ENCODE peak calls at places on chromosomes 11 and 22, in ten cellular contexts. N is HTR-8/SVneo; A is stimulated activated CD8-positive, alpha-beta memory T cell treated with anti-CD3 and anti-CD28 coated beads, Interleukin-15, amount 100 ng/mL, for 4 hours; F is cardiac septum; T is stimulated activated CD4-positive, alpha-beta T cell treated with anti-CD3 and anti-CD28 coated beads, Interleukin-1b, Interleukin-23, amount 100 ng/mL, for 1 hour; Q is T follicular helper cell; O is activated CD8-positive, alpha-beta T cell treated with anti-CD3 and anti-CD28 coated beads, Interleukin-2, amount 10 ng/mL, durations not matched to agents 7 days and 5 days; P is HEK293T; D is anterior cingulate cortex; U is hepatocyte. B is an unnamed sample.

GRCh38 chr11:85988780-85989179 is 80.1 kb downstream of the PICALM start:
- DNase-seq in T (no peak), Q (no peak), O (no peak), P (no peak), D (no peak), N (no peak), A (no peak), F (no peak), U (no peak), B (no peak)

GRCh38 chr22:28395920-28396447 is 283.7 kb downstream of the TTC28 start:
- DNase-seq in N (no peak), A (no peak), T (no peak), D (no peak), O (no peak), U (no peak), Q (no peak), P (no peak), F (no peak), B (no peak)

GRCh38 chr22:37284807-37285355 is 2.6 kb downstream of the CYTH4 start:
- DNase-seq in F (peak), U (no peak), D (peak), T (no peak), Q (peak), O (peak), N (no peak), A (no peak), P (no peak), B (no peak)

GRCh38 chr11:128689586-128689945 is 4.3 kb upstream of the FLI1 start:
- DNase-seq in F (no peak), P (no peak), U (no peak), D (no peak), Q (no peak), A (no peak), O (no peak), N (no peak), T (no peak), B (no peak)

GRCh38 chr11:465896-466538 is 15.9 kb downstream of the PTDSS2 start:
- DNase-seq in P (no peak), O (no peak), U (no peak), N (no peak), A (no peak), F (no peak), Q (no peak), D (no peak), T (no peak), B (no peak)

GRCh38 chr22:37088108-37088605 is 21.4 kb downstream of the TMPRSS6 start:
- DNase-seq in U (peak), O (no peak), F (no peak), T (no peak), P (no peak), A (no peak), Q (no peak), N (no peak), D (no peak), B (no peak)

GRCh38 chr11:7858001-7858400 is 61.3 kb upstream of the OR5P2 start:
- DNase-seq in P (no peak), N (no peak), D (no peak), Q (no peak), U (no peak), O (no peak), A (no peak), T (no peak), F (no peak), B (no peak)

GRCh38 chr22:50014655-50015401 is 2.3 kb upstream of the IL17REL start:
- DNase-seq in U (peak), F (peak), D (no peak), N (no peak), A (no peak), T (no peak), P (no peak), O (no peak), Q (no peak), B (no peak)

GRCh38 chr11:96049426-96049825 is 125.5 kb upstream of the MTMR2 start:
- DNase-seq in U (no peak), P (no peak), Q (no peak), D (no peak), T (no peak), A (no peak), O (no peak), F (no peak), N (no peak), B (no peak)

GRCh38 chr11:105219269-105219668 is 79.7 kb upstream of the CARD18 start:
- DNase-seq in O (no peak), D (no peak), P (peak), N (no peak), F (no peak), T (no peak), A (no peak), U (no peak), Q (no peak), B (no peak)

GRCh38 chr11:13962562-13963168 is at the start of gene SPON1:
- DNase-seq in P (peak), D (peak), O (peak), U (peak), N (no peak), A (peak), Q (peak), F (peak), T (no peak), B (no peak)

GRCh38 chr11:44823920-44824704 is 97.3 kb downstream of the TSPAN18 start:
- DNase-seq in U (no peak), Q (no peak), P (no peak), O (no peak), N (no peak), T (no peak), A (no peak), F (no peak), D (no peak), B (no peak)

GRCh38 chr11:130413383-130414106 is 14.9 kb downstream of the ADAMTS8 start:
- DNase-seq in U (no peak), D (no peak), O (no peak), F (no peak), N (peak), P (no peak), T (no peak), A (no peak), Q (no peak), B (no peak)

GRCh38 chr11:70661763-70662501 is 263.6 kb downstream of the CTTN start:
- DNase-seq in Q (no peak), N (peak), A (no peak), T (no peak), U (no peak), F (no peak), D (no peak), O (no peak), P (no peak), B (no peak)

GRCh38 chr11:8138526-8138925 is 30.3 kb downstream of the RIC3 start:
- DNase-seq in U (no peak), O (no peak), T (no peak), Q (no peak), A (no peak), N (no peak), D (no peak), F (no peak), P (no peak), B (no peak)

GRCh38 chr22:24803064-24803542 is 2.9 kb upstream of the SGSM1 start:
- DNase-seq in F (no peak), A (no peak), U (peak), N (peak), O (peak), D (no peak), P (peak), Q (peak), T (peak), B (no peak)

GRCh38 chr11:121524233-121524631 is 71.5 kb upstream of the SORL1-AS1 start:
- DNase-seq in T (no peak), O (no peak), N (no peak), A (no peak), U (no peak), D (peak), F (no peak), Q (no peak), P (no peak), B (no peak)

GRCh38 chr11:43969543-43969942 is 27.1 kb downstream of the C11orf96 start:
- DNase-seq in P (no peak), D (no peak), Q (no peak), T (no peak), F (no peak), U (no peak), O (no peak), A (no peak), N (no peak), B (no peak)

GRCh38 chr11:118002541-118003019 is 16.4 kb downstream of the IL10RA start:
- DNase-seq in D (no peak), U (peak), N (no peak), Q (no peak), A (no peak), O (peak), T (no peak), F (no peak), P (no peak), B (no peak)

GRCh38 chr11:37597776-37598175 is 999.7 kb upstream of the RAG2 start:
- DNase-seq in Q (no peak), P (no peak), O (no peak), N (no peak), F (no peak), T (no peak), U (no peak), A (no peak), D (no peak), B (no peak)

GRCh38 chr11:64862914-64863313 is 15.5 kb downstream of the EHD1 start:
- DNase-seq in D (no peak), A (no peak), T (no peak), U (no peak), N (no peak), F (no peak), Q (no peak), P (no peak), O (no peak), B (no peak)

GRCh38 chr11:120853435-120853834 is 170.5 kb upstream of the TBCEL start:
- DNase-seq in U (no peak), F (no peak), A (no peak), N (no peak), P (no peak), O (no peak), D (no peak), T (no peak), Q (no peak), B (no peak)

GRCh38 chr11:47583844-47584243 is 2.6 kb upstream of the FAM180B start:
- DNase-seq in T (no peak), N (no peak), F (no peak), O (no peak), P (no peak), D (no peak), U (no peak), Q (no peak), A (no peak), B (no peak)

GRCh38 chr11:83249972-83250593 is 36.1 kb downstream of the CCDC90B start:
- DNase-seq in U (peak), O (peak), T (no peak), P (peak), D (no peak), A (no peak), Q (no peak), F (no peak), N (peak), B (no peak)

GRCh38 chr11:46290598-46291309 is 13.3 kb downstream of the CREB3L1 start:
- DNase-seq in A (no peak), T (no peak), O (no peak), Q (no peak), F (no peak), U (peak), D (no peak), N (peak), P (peak), B (peak)

GRCh38 chr11:111939836-111940604 is 2.9 kb downstream of the DIXDC1 start:
- DNase-seq in N (no peak), O (no peak), D (no peak), F (no peak), P (no peak), A (no peak), Q (no peak), T (no peak), U (no peak), B (no peak)

GRCh38 chr11:120810251-120810650 is 213.7 kb upstream of the TBCEL start:
- DNase-seq in N (no peak), O (no peak), A (no peak), P (no peak), T (no peak), Q (no peak), F (no peak), D (no peak), U (no peak), B (no peak)

GRCh38 chr11:15875934-15876333 is 480.4 kb downstream of the SOX6 start:
- DNase-seq in D (no peak), A (no peak), U (no peak), O (no peak), P (no peak), N (no peak), T (no peak), F (no peak), Q (no peak), B (no peak)

GRCh38 chr22:47583959-47584562 is 821.6 kb downstream of the TBC1D22A start:
- DNase-seq in Q (no peak), U (no peak), A (no peak), O (no peak), P (no peak), F (peak), D (no peak), N (no peak), T (no peak), B (no peak)

GRCh38 chr22:42716649-42717127 is 4.0 kb downstream of the A4GALT start:
- DNase-seq in O (no peak), U (no peak), F (no peak), N (no peak), D (no peak), A (no peak), Q (no peak), P (no peak), T (no peak), B (no peak)

GRCh38 chr22:42932857-42933782 is 76.0 kb upstream of the ARFGAP3 start:
- DNase-seq in P (no peak), O (no peak), T (no peak), A (no peak), Q (no peak), U (no peak), N (no peak), D (no peak), F (peak), B (no peak)

GRCh38 chr11:92540113-92540512 is 315.5 kb downstream of the FAT3 start:
- DNase-seq in F (no peak), P (no peak), U (no peak), T (no peak), D (no peak), O (no peak), Q (no peak), A (no peak), N (no peak), B (no peak)

GRCh38 chr11:76802151-76802550 is 19.0 kb downstream of the TSKU start:
- DNase-seq in U (no peak), Q (no peak), F (peak), N (no peak), O (no peak), A (no peak), T (no peak), D (no peak), P (no peak), B (no peak)

GRCh38 chr11:61550665-61551227 is 30.1 kb downstream of the SYT7 start:
- DNase-seq in F (no peak), P (no peak), T (no peak), O (no peak), N (no peak), D (no peak), U (no peak), Q (no peak), A (no peak), B (no peak)

GRCh38 chr11:48354013-48354412 is 12.3 kb downstream of the OR4C5 start:
- DNase-seq in A (no peak), O (no peak), U (no peak), P (no peak), N (no peak), Q (no peak), D (no peak), T (no peak), F (no peak), B (no peak)

GRCh38 chr22:49882519-49883293 is 29.1 kb downstream of the ZBED4 start:
- DNase-seq in P (no peak), Q (no peak), O (no peak), N (no peak), A (no peak), F (peak), D (no peak), T (no peak), U (no peak), B (no peak)

GRCh38 chr22:47034905-47035419 is 272.5 kb downstream of the TBC1D22A start:
- DNase-seq in P (no peak), A (no peak), N (no peak), D (no peak), Q (no peak), U (no peak), O (no peak), F (no peak), T (no peak), B (no peak)

B was measured in GOT3.